ENCODE peak calls at places on chromosomes 5 and 9, in four cellular contexts. O is tibial nerve, D is A549, Z is GM06990. X is an unnamed sample.

GRCh38 chr5:16909464-16909863 is 26.6 kb downstream of the MYO10 start:
- DNase-seq in O (no peak), D (no peak), Z (no peak), X (no peak)

GRCh38 chr9:87570000-87570834 is 72.5 kb downstream of the DAPK1 start:
- DNase-seq in O (no peak), D (no peak), Z (no peak), X (no peak)

GRCh38 chr5:27377626-27378025 is 339.2 kb upstream of the CDH9 start:
- DNase-seq in O (no peak), D (no peak), Z (no peak), X (no peak)

GRCh38 chr5:96198673-96199072 is 234.4 kb downstream of the PCSK1 start:
- DNase-seq in O (no peak), D (no peak), Z (no peak), X (no peak)

GRCh38 chr5:10912435-10912834 is 151.4 kb upstream of the DAP start:
- DNase-seq in O (no peak), D (no peak), Z (no peak), X (no peak)

GRCh38 chr5:39399135-39400036 is 25.4 kb downstream of the DAB2 start:
- DNase-seq in O (peak), D (peak), Z (no peak), X (no peak)

GRCh38 chr5:167513383-167513782 is 778.1 kb upstream of the WWC1 start:
- DNase-seq in O (no peak), D (no peak), Z (no peak), X (no peak)

GRCh38 chr5:60945760-60946253 is 802 bp downstream of the NDUFAF2 start:
- DNase-seq in O (peak), D (peak), Z (no peak), X (peak)

GRCh38 chr5:92552206-92553160 is 1028.5 kb downstream of the NR2F1-AS1 start:
- DNase-seq in O (no peak), D (peak), Z (no peak), X (no peak)

GRCh38 chr5:133041910-133042309 is 9.9 kb upstream of the HSPA4 start:
- DNase-seq in O (no peak), D (no peak), Z (no peak), X (no peak)

GRCh38 chr5:10355071-10355889 is 1.8 kb downstream of the MARCHF6 start:
- DNase-seq in O (no peak), D (no peak), Z (peak), X (peak)

GRCh38 chr5:154198611-154199230 is 8.2 kb downstream of the GALNT10 start:
- DNase-seq in O (no peak), D (peak), Z (no peak), X (no peak)

GRCh38 chr5:96142786-96143434 is 181.3 kb upstream of the ELL2 start:
- DNase-seq in O (peak), D (no peak), Z (no peak), X (no peak)

GRCh38 chr9:104907278-104907951 is 20.5 kb downstream of the ABCA1 start:
- DNase-seq in O (no peak), D (no peak), Z (no peak), X (no peak)

GRCh38 chr9:121285835-121286687 is 18.1 kb downstream of the GSN start:
- DNase-seq in O (peak), D (no peak), Z (no peak), X (no peak)

GRCh38 chr5:171483453-171484177 is 64.2 kb downstream of the FGF18 start:
- DNase-seq in O (peak), D (no peak), Z (no peak), X (no peak)

GRCh38 chr9:77647659-77648457 is at the start of gene GNA14:
- DNase-seq in O (no peak), D (no peak), Z (peak), X (no peak)

GRCh38 chr5:171484460-171484899 is 65.0 kb downstream of the FGF18 start:
- DNase-seq in O (peak), D (peak), Z (no peak), X (no peak)

GRCh38 chr5:72454996-72455395 is 52.2 kb downstream of the ZNF366 start:
- DNase-seq in O (no peak), D (no peak), Z (no peak), X (no peak)

GRCh38 chr5:127210082-127210481 is 80.5 kb upstream of the MEGF10 start:
- DNase-seq in O (no peak), D (no peak), Z (no peak), X (no peak)

GRCh38 chr9:77997611-77998349 is 33.8 kb downstream of the GNAQ start:
- DNase-seq in O (no peak), D (no peak), Z (no peak), X (no peak)

GRCh38 chr5:140546851-140547507 is 483 bp upstream of the EIF4EBP3 start:
- DNase-seq in O (no peak), D (no peak), Z (no peak), X (no peak)

GRCh38 chr5:140548791-140549190 is 1.3 kb downstream of the EIF4EBP3 start:
- DNase-seq in O (no peak), D (no peak), Z (no peak), X (no peak)

GRCh38 chr5:140547508-140548299 is at the start of gene EIF4EBP3:
- DNase-seq in O (peak), D (peak), Z (peak), X (no peak)

GRCh38 chr5:140549237-140550144 is 2.0 kb downstream of the EIF4EBP3 start:
- DNase-seq in O (peak), D (no peak), Z (no peak), X (no peak)

GRCh38 chr5:140548300-140548688 is 832 bp downstream of the EIF4EBP3 start:
- DNase-seq in O (no peak), D (no peak), Z (no peak), X (no peak)
- H3K4me3 ChIP-seq in O (peak), D (no peak), Z (no peak), X (no peak)

GRCh38 chr5:135489466-135490244 is 37.5 kb upstream of the TIFAB start:
- DNase-seq in O (no peak), D (no peak), Z (no peak), X (no peak)
- H3K4me3 ChIP-seq in O (peak), D (no peak), Z (no peak), X (no peak)

DNA sequence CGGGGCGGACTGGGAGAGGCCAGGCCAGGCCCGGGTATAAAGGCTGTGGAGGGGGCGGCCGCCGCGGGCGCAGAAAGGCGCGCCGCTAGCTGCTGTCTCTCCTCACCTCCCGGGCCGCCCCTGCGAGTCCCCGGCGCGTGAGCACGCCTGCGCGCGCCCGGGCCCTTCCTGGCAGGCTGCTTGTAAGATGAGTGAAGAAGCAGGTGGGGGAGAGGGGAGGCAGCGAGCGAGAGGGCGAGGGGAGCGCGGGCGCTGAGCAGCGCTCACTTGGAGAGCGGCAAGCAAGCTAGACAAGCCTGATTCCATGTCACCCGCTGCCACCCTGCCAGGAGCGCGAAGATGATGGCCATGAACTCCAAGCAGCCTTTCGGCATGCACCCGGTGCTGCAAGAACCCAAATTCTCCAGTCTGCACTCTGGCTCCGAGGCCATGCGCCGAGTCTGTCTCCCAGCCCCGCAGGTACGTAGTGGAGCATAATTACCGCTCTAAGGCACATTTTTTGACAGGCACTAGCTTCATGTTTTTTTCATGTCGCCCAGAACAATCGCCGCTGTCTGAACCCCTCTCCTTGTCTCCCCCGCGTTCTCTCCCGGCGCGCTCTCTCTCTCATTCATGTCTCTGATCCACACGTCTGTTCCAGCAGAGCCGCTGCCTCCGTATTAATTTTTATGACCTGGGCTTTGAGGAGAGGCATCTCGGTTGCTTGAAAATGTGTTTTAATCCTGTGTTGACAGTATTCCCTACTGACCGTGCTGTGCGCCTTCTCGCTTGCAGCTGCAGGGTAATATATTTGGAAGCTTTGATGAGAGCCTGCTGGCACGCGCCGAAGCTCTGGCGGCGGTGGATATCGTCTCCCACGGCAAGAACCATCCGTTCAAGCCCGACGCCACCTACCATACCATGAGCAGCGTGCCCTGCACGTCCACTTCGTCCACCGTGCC is at the start of gene POU4F3:
- DNase-seq in O (no peak), D (no peak), Z (no peak), X (no peak)
- H3K4me3 ChIP-seq in O (no peak), D (peak), Z (no peak), X (no peak)

GRCh38 chr5:179344301-179345178 is 721 bp downstream of the ADAMTS2 start:
- DNase-seq in O (no peak), D (no peak), Z (no peak), X (no peak)
- H3K4me3 ChIP-seq in O (peak), D (peak), Z (no peak), X (no peak)

GRCh38 chr5:158320178-158320674 is 461.3 kb upstream of the CLINT1 start:
- DNase-seq in O (no peak), D (no peak), Z (no peak), X (no peak)

GRCh38 chr5:158326241-158326640 is 467.3 kb upstream of the CLINT1 start:
- DNase-seq in O (no peak), D (no peak), Z (no peak), X (no peak)

GRCh38 chr5:158322620-158323019 is 463.7 kb upstream of the CLINT1 start:
- DNase-seq in O (no peak), D (no peak), Z (no peak), X (no peak)

GRCh38 chr5:158317507-158317906 is 458.6 kb upstream of the CLINT1 start:
- DNase-seq in O (no peak), D (no peak), Z (no peak), X (no peak)

GRCh38 chr5:158320934-158321333 is 462.0 kb upstream of the CLINT1 start:
- DNase-seq in O (no peak), D (no peak), Z (no peak), X (no peak)
- H3K4me3 ChIP-seq in O (no peak), D (no peak), Z (no peak), X (no peak)

GRCh38 chr9:97237311-97237786 is 70.1 kb upstream of the CCDC180 start:
- DNase-seq in O (no peak), D (no peak), Z (no peak), X (no peak)
- H3K4me3 ChIP-seq in O (peak), D (peak), Z (peak), X (no peak)

GRCh38 chr9:14278291-14278721 is 35.6 kb downstream of the NFIB start:
- DNase-seq in O (no peak), D (no peak), Z (no peak), X (no peak)

GRCh38 chr9:14277761-14278160 is 36.2 kb downstream of the NFIB start:
- DNase-seq in O (no peak), D (no peak), Z (no peak), X (no peak)

GRCh38 chr9:14275331-14275730 is 38.6 kb downstream of the NFIB start:
- DNase-seq in O (no peak), D (no peak), Z (no peak), X (no peak)

GRCh38 chr9:14279671-14280070 is 34.3 kb downstream of the NFIB start:
- DNase-seq in O (no peak), D (no peak), Z (no peak), X (no peak)

GRCh38 chr9:14277202-14277601 is 36.7 kb downstream of the NFIB start:
- DNase-seq in O (no peak), D (no peak), Z (no peak), X (no peak)
- H3K4me3 ChIP-seq in O (no peak), D (no peak), Z (no peak), X (no peak)

DNA sequence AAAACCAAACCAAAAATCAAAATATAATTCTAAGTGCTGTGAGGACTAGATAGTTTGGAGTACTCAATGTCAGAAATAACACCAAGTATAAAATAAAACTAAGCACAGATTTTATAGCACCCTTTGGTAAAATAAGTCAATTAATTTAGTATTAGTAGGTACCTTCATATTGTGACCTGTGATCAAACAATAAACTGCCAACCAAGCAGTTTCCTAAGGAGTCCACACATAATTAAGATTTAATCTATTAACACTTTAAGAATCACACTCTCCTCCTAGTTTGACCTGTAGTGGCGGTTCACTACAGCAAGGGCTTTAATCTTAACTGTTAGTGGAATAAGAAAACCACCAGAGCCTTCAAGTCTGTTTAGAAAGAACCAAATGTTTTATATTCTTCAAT is 2.8 kb downstream of the HNRNPK start:
- DNase-seq in O (no peak), D (no peak), Z (no peak), X (no peak)
- H3K4me3 ChIP-seq in O (peak), D (peak), Z (peak), X (no peak)

X was measured in GM12864.